ENCODE peak calls at places on chromosomes 5 and 9, in four cellular contexts. O is OCI-LY7, I is LoVo, B is AG08395. M is an unnamed sample.

GRCh38 chr9:114016629-114017423 is 61.3 kb downstream of the AMBP start:
- DNase-seq in O (no peak), I (no peak), B (no peak), M (peak; percentile 35)

GRCh38 chr5:133149333-133149732 is 97.5 kb downstream of the HSPA4 start:
- DNase-seq in O (no peak), I (no peak), B (no peak), M (no peak)

GRCh38 chr9:77454668-77455067 is 193.5 kb downstream of the GNA14 start:
- DNase-seq in O (no peak), I (no peak), B (no peak), M (no peak)

GRCh38 chr9:121510766-121511555 is 11.3 kb upstream of the GGTA1 start:
- DNase-seq in O (no peak), I (no peak), B (no peak), M (no peak)

GRCh38 chr9:99506781-99507305 is 284.8 kb downstream of the SEC61B start:
- DNase-seq in O (no peak), I (no peak), B (no peak), M (no peak)

GRCh38 chr5:132669455-132669820 is 4.4 kb upstream of the IL4 start:
- DNase-seq in O (no peak), I (no peak), B (no peak), M (no peak)

GRCh38 chr9:98899399-98900056 is 44.2 kb upstream of the COL15A1 start:
- DNase-seq in O (no peak), I (no peak), B (peak; percentile 77), M (peak; percentile 63)

GRCh38 chr9:119368179-119368578 is 1.1 kb downstream of the BRINP1 start:
- DNase-seq in O (no peak), I (no peak), B (no peak), M (no peak)

GRCh38 chr5:7876867-7877266 is 7.9 kb downstream of the MTRR start:
- DNase-seq in O (no peak), I (no peak), B (peak; percentile 62), M (peak; percentile 81)

GRCh38 chr9:78298046-78298511 is 1.2 kb downstream of the PSAT1 start:
- DNase-seq in O (no peak), I (no peak), B (peak; percentile 11), M (peak; percentile 69)

GRCh38 chr5:139746691-139747582 is 48.7 kb upstream of the PSD2 start:
- DNase-seq in O (peak; percentile 68), I (no peak), B (no peak), M (peak; percentile 88)

GRCh38 chr9:125961037-125961436 is 213.9 kb downstream of the PBX3 start:
- DNase-seq in O (no peak), I (no peak), B (no peak), M (no peak)

GRCh38 chr9:137441289-137441934 is at the start of gene ENTPD8:
- DNase-seq in O (no peak), I (peak; percentile 79), B (no peak), M (no peak)

GRCh38 chr9:136339958-136340310 is 12.6 kb downstream of the GPSM1 start:
- DNase-seq in O (no peak), I (no peak), B (no peak), M (no peak)

GRCh38 chr5:36398137-36398536 is 96.4 kb upstream of the RANBP3L start:
- DNase-seq in O (peak; percentile 58), I (peak; percentile 48), B (peak; percentile 45), M (peak; percentile 13)

GRCh38 chr9:136039488-136039887 is 55.6 kb downstream of the NACC2 start:
- DNase-seq in O (no peak), I (no peak), B (no peak), M (no peak)

GRCh38 chr9:132481467-132481866 is 71.5 kb downstream of the CFAP77 start:
- DNase-seq in O (no peak), I (no peak), B (no peak), M (peak; percentile 44)

GRCh38 chr5:124677376-124677998 is 69.0 kb downstream of the ZNF608 start:
- DNase-seq in O (no peak), I (no peak), B (no peak), M (no peak)

GRCh38 chr9:84845956-84846355 is 176.4 kb downstream of the NTRK2 start:
- DNase-seq in O (no peak), I (no peak), B (no peak), M (no peak)

GRCh38 chr9:87141124-87141523 is 193.8 kb upstream of the GAS1 start:
- DNase-seq in O (no peak), I (no peak), B (no peak), M (no peak)

GRCh38 chr5:138490648-138491283 is 25.5 kb downstream of the EGR1 start:
- DNase-seq in O (no peak), I (no peak), B (no peak), M (no peak)

GRCh38 chr9:19030899-19031298 is 2.1 kb downstream of the SAXO1 start:
- DNase-seq in O (no peak), I (no peak), B (peak; percentile 52), M (peak; percentile 89)

GRCh38 chr5:76715734-76716455 is at the start of gene F2R:
- DNase-seq in O (no peak), I (peak; percentile 61), B (peak; percentile 36), M (peak; percentile 95)

GRCh38 chr9:19231126-19232035 is 888 bp downstream of the DENND4C start:
- DNase-seq in O (peak; percentile 34), I (peak; percentile 9), B (peak; percentile 10), M (peak; percentile 81)

GRCh38 chr9:127783111-127783621 is 2.7 kb upstream of the CDK9 start:
- DNase-seq in O (peak; percentile 78), I (no peak), B (no peak), M (peak; percentile 78)

GRCh38 chr5:90050135-90050534 is 359.4 kb downstream of the CETN3 start:
- DNase-seq in O (no peak), I (no peak), B (no peak), M (peak; percentile 15)

GRCh38 chr5:138936-139335 is 47.0 kb downstream of the PLEKHG4B start:
- DNase-seq in O (no peak), I (no peak), B (no peak), M (no peak)

GRCh38 chr9:107742531-107743309 is 253.2 kb upstream of the KLF4 start:
- DNase-seq in O (no peak), I (no peak), B (no peak), M (peak; percentile 43)

GRCh38 chr5:8864053-8864452 is 681.8 kb downstream of the SEMA5A start:
- DNase-seq in O (peak; percentile 47), I (peak; percentile 34), B (peak; percentile 12), M (no peak)

GRCh38 chr5:142816577-142816976 is 46.4 kb downstream of the ARHGAP26 start:
- DNase-seq in O (no peak), I (peak; percentile 71), B (peak; percentile 61), M (peak; percentile 78)

M was measured in osteoblast.